ENCODE peak calls at places on chromosome 18, in ten cellular contexts. D is colonic mucosa, U is dorsolateral prefrontal cortex, A is GM23338, B is fibroblast of lung, H is tibial artery, C is adrenal gland, L is pancreas, P is H1, Z is astrocyte. V is an unnamed sample.

GRCh38 chr18:3441290-3441689 is 8.7 kb upstream of the TGIF1 start:
- DNase-seq in D (peak; percentile 25), U (no peak), A (peak; percentile 55), B (no peak), H (no peak), C (peak; percentile 65), L (no peak), P (no peak), Z (no peak), V (peak; percentile 34)

GRCh38 chr18:67525328-67526110 is 9.0 kb upstream of the DSEL start:
- DNase-seq in D (peak; percentile 19), U (peak; percentile 34), A (peak; percentile 61), B (peak; percentile 99), H (peak; percentile 79), C (peak; percentile 84), L (no peak), P (no peak), Z (peak; percentile 98), V (peak; percentile 89)

GRCh38 chr18:14179306-14179705 is 47.1 kb upstream of the ZNF519 start:
- DNase-seq in D (no peak), U (no peak), A (no peak), B (no peak), H (no peak), C (no peak), L (peak; percentile 63), P (no peak), Z (no peak), V (no peak)

GRCh38 chr18:4524096-4524495 is 69.0 kb upstream of the DLGAP1 start:
- DNase-seq in D (no peak), U (no peak), A (peak; percentile 65), B (no peak), H (no peak), C (no peak), L (no peak), P (no peak), Z (no peak), V (no peak)

GRCh38 chr18:54388203-54389142 is 30.8 kb downstream of the C18orf54 start:
- DNase-seq in D (peak; percentile 66), U (no peak), A (peak; percentile 90), B (peak; percentile 88), H (no peak), C (peak; percentile 4), L (no peak), P (peak; percentile 55), Z (peak; percentile 81), V (peak; percentile 85)

GRCh38 chr18:28189400-28190239 is 12.7 kb upstream of the CDH2 start:
- DNase-seq in D (peak; percentile 31), U (no peak), A (peak; percentile 89), B (peak; percentile 75), H (no peak), C (peak; percentile 80), L (no peak), P (peak; percentile 67), Z (peak; percentile 55), V (peak; percentile 80)

GRCh38 chr18:13500227-13500865 is 226.0 kb downstream of the FAM210A start:
- DNase-seq in D (no peak), U (no peak), A (peak; percentile 88), B (peak; percentile 93), H (peak; percentile 80), C (peak; percentile 13), L (no peak), P (peak; percentile 57), Z (peak; percentile 93), V (peak; percentile 80)

GRCh38 chr18:41906528-41907256 is 48.3 kb upstream of the PIK3C3 start:
- DNase-seq in D (no peak), U (no peak), A (peak; percentile 67), B (peak; percentile 75), H (no peak), C (no peak), L (no peak), P (no peak), Z (peak; percentile 68), V (peak; percentile 63)

GRCh38 chr18:44321868-44322590 is 358.7 kb upstream of the SETBP1 start:
- DNase-seq in D (no peak), U (no peak), A (no peak), B (no peak), H (no peak), C (no peak), L (no peak), P (no peak), Z (no peak), V (no peak)

GRCh38 chr18:44323125-44323524 is 357.6 kb upstream of the SETBP1 start:
- DNase-seq in D (no peak), U (no peak), A (no peak), B (no peak), H (no peak), C (no peak), L (no peak), P (no peak), Z (no peak), V (no peak)

GRCh38 chr18:44324361-44324760 is 356.3 kb upstream of the SETBP1 start:
- DNase-seq in D (no peak), U (no peak), A (no peak), B (no peak), H (no peak), C (no peak), L (no peak), P (no peak), Z (no peak), V (no peak)

GRCh38 chr18:44325903-44326650 is 354.6 kb upstream of the SETBP1 start:
- DNase-seq in D (peak; percentile 75), U (no peak), A (peak; percentile 94), B (peak; percentile 67), H (no peak), C (peak; percentile 71), L (peak; percentile 77), P (peak; percentile 83), Z (peak; percentile 50), V (peak; percentile 62)

DNA sequence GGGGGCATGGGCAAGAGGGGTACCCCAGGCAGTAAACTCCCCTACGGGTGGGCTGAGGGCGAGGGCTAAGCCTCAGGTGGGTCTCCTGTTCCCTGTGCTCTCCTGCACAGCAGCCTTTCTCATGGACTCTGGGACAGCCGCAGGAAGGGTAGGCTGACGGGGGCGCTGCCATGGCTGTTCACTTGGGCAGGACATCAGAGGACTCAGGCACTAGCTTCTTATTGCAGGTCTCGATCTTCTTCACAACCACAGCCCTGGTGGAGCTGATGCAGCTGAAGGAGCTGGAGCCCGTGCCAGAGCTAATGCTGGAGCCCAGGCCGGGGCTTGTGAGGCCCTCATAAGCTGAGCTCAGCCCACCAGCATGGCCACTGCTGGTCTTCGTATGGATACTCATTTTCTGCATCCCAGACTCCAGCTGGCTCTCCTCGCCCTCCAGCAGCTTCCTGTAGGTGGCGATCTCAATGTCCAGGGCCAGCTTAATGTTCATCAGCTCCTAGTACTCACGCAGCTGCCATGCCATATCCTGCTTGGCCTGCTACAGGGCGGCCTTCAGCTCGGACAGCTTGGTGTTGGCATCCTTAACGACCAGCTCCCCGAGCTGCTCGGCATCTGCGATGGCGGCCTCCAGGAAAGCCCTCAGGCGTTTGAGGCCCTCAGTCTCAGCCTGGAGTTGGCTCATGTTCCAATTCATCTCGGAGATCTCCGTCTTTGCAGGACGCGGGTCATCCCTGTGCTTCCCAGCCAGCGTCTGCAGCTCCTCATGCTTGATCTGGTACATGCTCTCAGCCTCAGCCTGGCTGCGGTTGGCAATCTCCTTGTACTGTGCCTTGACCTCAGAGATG is 359.8 kb upstream of the SETBP1 start:
- DNase-seq in D (no peak), U (no peak), A (peak; percentile 13), B (no peak), H (no peak), C (no peak), L (no peak), P (peak; percentile 49), Z (no peak), V (no peak)
- TF ChIP-seq CTCF in D (no peak), U (no peak), A (peak; percentile 18), B (no peak), H (no peak), C (no peak), L (no peak), P (peak; percentile 42), Z (no peak), V (no peak)

GRCh38 chr18:12242658-12243260 is 11.4 kb upstream of the CIDEA start:
- DNase-seq in D (no peak), U (no peak), A (no peak), B (no peak), H (no peak), C (no peak), L (no peak), P (no peak), Z (no peak), V (no peak)

GRCh38 chr18:12236934-12237832 is 17.0 kb upstream of the CIDEA start:
- DNase-seq in D (peak; percentile 75), U (no peak), A (peak; percentile 84), B (peak; percentile 35), H (peak; percentile 74), C (peak; percentile 77), L (peak; percentile 96), P (peak; percentile 97), Z (peak; percentile 16), V (peak; percentile 28)

GRCh38 chr18:12238861-12239260 is 15.3 kb upstream of the CIDEA start:
- DNase-seq in D (no peak), U (no peak), A (no peak), B (peak; percentile 51), H (no peak), C (no peak), L (no peak), P (peak; percentile 17), Z (peak; percentile 38), V (no peak)

GRCh38 chr18:12236141-12236540 is 18.0 kb upstream of the CIDEA start:
- DNase-seq in D (no peak), U (no peak), A (no peak), B (no peak), H (no peak), C (no peak), L (no peak), P (no peak), Z (no peak), V (no peak)

DNA sequence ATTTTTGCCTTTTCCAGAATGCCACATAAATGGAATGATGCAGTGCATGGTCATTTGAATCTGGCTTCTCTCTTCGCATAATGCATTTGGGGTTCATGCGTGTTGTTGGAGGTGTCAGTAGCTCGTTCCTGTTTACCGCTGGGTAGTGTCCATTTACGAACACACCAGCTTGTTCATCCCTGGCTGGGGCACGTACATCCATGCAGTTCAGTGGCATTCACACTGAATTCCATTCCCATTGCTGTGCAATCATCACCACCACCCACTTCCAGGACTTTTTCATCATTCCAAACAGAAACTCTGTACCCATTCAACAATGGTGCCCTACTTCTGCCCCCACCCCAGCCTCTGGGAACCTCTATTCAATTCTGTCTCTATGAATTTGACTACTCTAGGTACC is 14.7 kb upstream of the CIDEA start:
- DNase-seq in D (no peak), U (no peak), A (no peak), B (peak; percentile 47), H (no peak), C (no peak), L (no peak), P (peak; percentile 26), Z (peak; percentile 30), V (no peak)
- H3K27me3 ChIP-seq in D (no peaks in the 10 kb centered on the region), U (no peaks in the 10 kb centered on the region), A (no peaks in the 10 kb centered on the region), B (peaks cover 6% of the 10 kb centered on the region), H (no peaks in the 10 kb centered on the region), C (no peaks in the 10 kb centered on the region), L (no peaks in the 10 kb centered on the region), P (no peaks in the 10 kb centered on the region), Z (no peaks in the 10 kb centered on the region), V (peaks cover 1% of the 10 kb centered on the region)

GRCh38 chr18:1665064-1665463 is 760.4 kb downstream of the ADCYAP1 start:
- DNase-seq in D (no peak), U (no peak), A (no peak), B (no peak), H (no peak), C (no peak), L (no peak), P (no peak), Z (no peak), V (peak; percentile 26)

GRCh38 chr18:1668284-1668683 is 763.6 kb downstream of the ADCYAP1 start:
- DNase-seq in D (no peak), U (no peak), A (no peak), B (no peak), H (no peak), C (no peak), L (no peak), P (no peak), Z (no peak), V (no peak)

GRCh38 chr18:1659190-1659589 is 754.5 kb downstream of the ADCYAP1 start:
- DNase-seq in D (no peak), U (no peak), A (no peak), B (no peak), H (no peak), C (no peak), L (no peak), P (no peak), Z (no peak), V (no peak)

DNA sequence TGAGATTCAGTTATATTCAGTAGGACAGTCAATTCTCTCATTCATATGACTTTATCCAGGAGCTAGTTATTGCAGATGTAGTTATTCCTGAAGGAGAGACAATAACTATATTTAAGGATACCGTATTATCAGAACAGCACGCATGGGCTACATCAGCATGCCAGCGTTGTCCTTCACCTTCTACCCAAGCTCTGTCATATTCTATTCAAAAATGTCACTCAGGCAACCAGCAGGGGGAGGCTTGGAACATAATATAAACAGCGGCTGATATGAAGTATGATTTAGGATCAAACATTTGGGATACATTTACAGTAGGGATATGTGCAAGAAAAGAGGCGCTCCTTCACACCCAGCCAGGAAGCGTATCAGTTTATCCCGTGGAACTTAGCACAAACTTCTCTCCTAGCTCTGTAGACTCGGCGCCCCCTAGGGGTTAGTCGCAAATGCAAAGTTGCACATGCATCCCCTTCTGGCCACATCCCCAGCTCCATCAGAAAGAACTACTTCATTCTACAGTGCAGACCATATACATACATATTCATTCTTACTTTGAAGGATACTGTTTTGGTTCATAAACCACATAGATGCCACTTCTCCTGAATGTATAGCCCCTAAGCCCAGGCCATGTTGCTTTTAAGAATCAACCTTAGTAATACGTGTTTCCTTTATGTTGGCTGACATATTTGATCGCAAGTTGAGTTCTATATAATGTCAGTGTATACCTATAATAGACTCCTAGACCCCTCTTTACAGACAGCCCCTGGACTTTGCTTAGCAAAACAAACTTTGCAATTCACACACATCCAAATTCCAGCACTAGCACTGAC is 759.4 kb downstream of the ADCYAP1 start:
- DNase-seq in D (peak; percentile 31), U (no peak), A (peak; percentile 89), B (peak; percentile 3), H (peak; percentile 64), C (peak; percentile 43), L (peak; percentile 83), P (peak; percentile 91), Z (peak; percentile 1), V (no peak)
- TF ChIP-seq CTCF in D (no peak), U (peak; percentile 40), A (peak; percentile 90), B (no peak), H (peak; percentile 21), C (peak; percentile 55), L (peak; percentile 43), P (peak; percentile 81), Z (peak; percentile 55), V (peak; percentile 47)

DNA sequence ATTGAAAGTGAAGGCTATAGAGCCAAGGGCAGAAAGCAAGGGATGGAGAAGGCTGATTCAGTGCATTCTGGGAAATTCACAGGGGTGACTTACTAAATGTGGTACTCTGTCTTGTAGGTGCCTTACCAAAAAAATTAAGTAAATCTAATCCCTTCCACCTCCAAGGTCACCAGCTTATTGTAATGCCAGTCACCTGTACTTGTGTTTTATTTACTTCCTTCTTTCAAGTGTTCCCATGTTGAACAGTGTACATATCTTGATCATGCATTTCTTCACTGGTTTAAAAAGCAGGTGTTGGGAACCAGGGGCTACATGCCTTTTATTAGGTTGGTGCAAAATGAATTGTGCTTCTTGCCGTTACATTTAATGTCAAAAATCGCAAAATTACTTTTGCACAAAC is 137.0 kb upstream of the ARHGAP28 start:
- DNase-seq in D (no peak), U (no peak), A (no peak), B (no peak), H (no peak), C (no peak), L (no peak), P (no peak), Z (no peak), V (no peak)
- H3K27me3 ChIP-seq in D (no peaks in the 10 kb centered on the region), U (no peaks in the 10 kb centered on the region), A (no peaks in the 10 kb centered on the region), B (no peaks in the 10 kb centered on the region), H (no peaks in the 10 kb centered on the region), C (no peaks in the 10 kb centered on the region), L (no peaks in the 10 kb centered on the region), P (no peaks in the 10 kb centered on the region), Z (no peaks in the 10 kb centered on the region), V (no peaks in the 10 kb centered on the region)